ENCODE peak calls at places on chromosomes 16 and 17, in seven cellular contexts. One of them, this sample, is unnamed.

GRCh38 chr16:82071421-82071820 is 36.4 kb downstream of the HSD17B2 start:
- DNase-seq in right cardiac atrium: no peak
- DNase-seq in CD8-positive, alpha-beta T cell: no peak
- DNase-seq in endothelial cell of umbilical vein: no peak
- DNase-seq in right lobe of liver: no peak
- DNase-seq in esophagus squamous epithelium: no peak
- DNase-seq in A549: no peak
- DNase-seq in this sample: no peak

GRCh38 chr16:81908466-81909230 is 102.6 kb downstream of the SDR42E1 start:
- DNase-seq in CD8-positive, alpha-beta T cell: no peak
- DNase-seq in endothelial cell of umbilical vein: no peak
- DNase-seq in esophagus squamous epithelium: no peak
- DNase-seq in right lobe of liver: no peak
- DNase-seq in right cardiac atrium: no peak
- DNase-seq in A549: no peak
- DNase-seq in this sample: no peak

GRCh38 chr16:84545114-84545737 is 40.8 kb upstream of the MEAK7 start:
- DNase-seq in CD8-positive, alpha-beta T cell: no peak
- DNase-seq in right cardiac atrium: peak
- DNase-seq in esophagus squamous epithelium: no peak
- DNase-seq in right lobe of liver: peak
- DNase-seq in endothelial cell of umbilical vein: no peak
- DNase-seq in A549: no peak
- DNase-seq in this sample: no peak

GRCh38 chr17:55086635-55087058 is 118.1 kb downstream of the STXBP4 start:
- DNase-seq in right lobe of liver: no peak
- DNase-seq in right cardiac atrium: no peak
- DNase-seq in endothelial cell of umbilical vein: peak
- DNase-seq in esophagus squamous epithelium: no peak
- DNase-seq in CD8-positive, alpha-beta T cell: no peak
- DNase-seq in A549: no peak
- DNase-seq in this sample: peak

GRCh38 chr16:82995286-82995926 is 368.6 kb downstream of the CDH13 start:
- DNase-seq in esophagus squamous epithelium: no peak
- DNase-seq in CD8-positive, alpha-beta T cell: no peak
- DNase-seq in right lobe of liver: no peak
- DNase-seq in endothelial cell of umbilical vein: no peak
- DNase-seq in A549: no peak
- DNase-seq in right cardiac atrium: no peak
- DNase-seq in this sample: no peak

GRCh38 chr17:65656390-65657250 is 95.2 kb upstream of the AXIN2 start:
- DNase-seq in esophagus squamous epithelium: no peak
- DNase-seq in A549: no peak
- DNase-seq in endothelial cell of umbilical vein: no peak
- DNase-seq in right cardiac atrium: no peak
- DNase-seq in right lobe of liver: no peak
- DNase-seq in CD8-positive, alpha-beta T cell: no peak
- DNase-seq in this sample: no peak

GRCh38 chr16:11857161-11857560 is 5.8 kb upstream of the RSL1D1 start:
- DNase-seq in A549: no peak
- DNase-seq in esophagus squamous epithelium: no peak
- DNase-seq in endothelial cell of umbilical vein: no peak
- DNase-seq in CD8-positive, alpha-beta T cell: no peak
- DNase-seq in right lobe of liver: no peak
- DNase-seq in right cardiac atrium: no peak
- DNase-seq in this sample: no peak

GRCh38 chr16:67000384-67001158 is 12.2 kb downstream of the CES4A start:
- DNase-seq in right lobe of liver: peak
- DNase-seq in right cardiac atrium: peak
- DNase-seq in esophagus squamous epithelium: no peak
- DNase-seq in CD8-positive, alpha-beta T cell: peak
- DNase-seq in A549: peak
- DNase-seq in endothelial cell of umbilical vein: peak
- DNase-seq in this sample: no peak

GRCh38 chr16:13756411-13756810 is 163.5 kb upstream of the ERCC4 start:
- DNase-seq in esophagus squamous epithelium: no peak
- DNase-seq in right cardiac atrium: no peak
- DNase-seq in right lobe of liver: no peak
- DNase-seq in CD8-positive, alpha-beta T cell: no peak
- DNase-seq in endothelial cell of umbilical vein: no peak
- DNase-seq in A549: no peak
- DNase-seq in this sample: no peak

GRCh38 chr17:45282683-45283644 is 21.1 kb upstream of the SPATA32 start:
- DNase-seq in right lobe of liver: no peak
- DNase-seq in right cardiac atrium: peak
- DNase-seq in A549: no peak
- DNase-seq in CD8-positive, alpha-beta T cell: no peak
- DNase-seq in esophagus squamous epithelium: no peak
- DNase-seq in endothelial cell of umbilical vein: no peak
- DNase-seq in this sample: no peak

GRCh38 chr16:19294156-19294649 is 8.7 kb downstream of the CLEC19A start:
- DNase-seq in endothelial cell of umbilical vein: no peak
- DNase-seq in A549: no peak
- DNase-seq in CD8-positive, alpha-beta T cell: no peak
- DNase-seq in right cardiac atrium: peak
- DNase-seq in right lobe of liver: peak
- DNase-seq in esophagus squamous epithelium: no peak
- DNase-seq in this sample: no peak

DNA sequence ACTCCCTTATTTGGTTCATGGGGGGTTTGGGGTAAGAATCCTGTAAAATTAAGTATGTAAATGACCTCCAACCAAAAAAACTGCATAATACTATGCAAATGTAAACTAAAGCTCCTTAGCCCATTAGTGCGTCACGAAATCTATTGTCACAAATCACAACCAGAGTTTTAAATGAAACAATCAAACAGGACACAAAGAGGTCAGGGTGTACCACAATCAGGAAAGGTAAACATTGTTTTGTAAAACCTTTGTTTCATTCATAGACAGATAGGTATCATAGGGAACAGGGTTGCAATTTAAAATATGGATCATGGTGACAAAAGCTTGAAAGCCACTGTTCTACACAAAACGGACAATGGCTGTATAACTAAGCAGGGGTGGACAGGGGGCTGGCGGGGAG is 61.0 kb downstream of the ARHGAP17 start:
- DNase-seq in esophagus squamous epithelium: no peak
- DNase-seq in right cardiac atrium: no peak
- DNase-seq in CD8-positive, alpha-beta T cell: no peak
- DNase-seq in A549: no peak
- DNase-seq in right lobe of liver: no peak
- DNase-seq in endothelial cell of umbilical vein: no peak
- DNase-seq in this sample: no peak
- H3K27ac ChIP-seq in esophagus squamous epithelium: no peak
- H3K27ac ChIP-seq in right cardiac atrium: no peak
- H3K27ac ChIP-seq in CD8-positive, alpha-beta T cell: no peak
- H3K27ac ChIP-seq in A549: no peak
- H3K27ac ChIP-seq in right lobe of liver: no peak
- H3K27ac ChIP-seq in endothelial cell of umbilical vein: no peak
- H3K27ac ChIP-seq in this sample: no peak

GRCh38 chr17:50462446-50462845 is 6.2 kb downstream of the CHAD start:
- DNase-seq in esophagus squamous epithelium: no peak
- DNase-seq in CD8-positive, alpha-beta T cell: no peak
- DNase-seq in A549: no peak
- DNase-seq in right lobe of liver: peak
- DNase-seq in endothelial cell of umbilical vein: no peak
- DNase-seq in right cardiac atrium: no peak
- DNase-seq in this sample: no peak
- H3K27ac ChIP-seq in esophagus squamous epithelium: no peak
- H3K27ac ChIP-seq in CD8-positive, alpha-beta T cell: no peak
- H3K27ac ChIP-seq in A549: no peak
- H3K27ac ChIP-seq in right lobe of liver: no peak
- H3K27ac ChIP-seq in endothelial cell of umbilical vein: no peak
- H3K27ac ChIP-seq in right cardiac atrium: no peak
- H3K27ac ChIP-seq in this sample: no peak

GRCh38 chr17:1690544-1691221 is 6.0 kb upstream of the PRPF8 start:
- DNase-seq in endothelial cell of umbilical vein: no peak
- DNase-seq in CD8-positive, alpha-beta T cell: no peak
- DNase-seq in A549: no peak
- DNase-seq in right cardiac atrium: no peak
- DNase-seq in right lobe of liver: no peak
- DNase-seq in esophagus squamous epithelium: no peak
- DNase-seq in this sample: no peak

GRCh38 chr17:1684307-1685189 is at the start of gene PRPF8:
- DNase-seq in CD8-positive, alpha-beta T cell: peak
- DNase-seq in esophagus squamous epithelium: peak
- DNase-seq in A549: peak
- DNase-seq in right lobe of liver: peak
- DNase-seq in right cardiac atrium: peak
- DNase-seq in endothelial cell of umbilical vein: peak
- DNase-seq in this sample: peak

GRCh38 chr17:1683489-1683888 is 1.2 kb downstream of the PRPF8 start:
- DNase-seq in A549: no peak
- DNase-seq in endothelial cell of umbilical vein: no peak
- DNase-seq in esophagus squamous epithelium: no peak
- DNase-seq in right lobe of liver: no peak
- DNase-seq in right cardiac atrium: no peak
- DNase-seq in CD8-positive, alpha-beta T cell: no peak
- DNase-seq in this sample: no peak

GRCh38 chr17:1686086-1686485 is 1.4 kb upstream of the PRPF8 start:
- DNase-seq in right lobe of liver: no peak
- DNase-seq in right cardiac atrium: no peak
- DNase-seq in endothelial cell of umbilical vein: no peak
- DNase-seq in esophagus squamous epithelium: no peak
- DNase-seq in CD8-positive, alpha-beta T cell: no peak
- DNase-seq in A549: no peak
- DNase-seq in this sample: no peak
- H3K27ac ChIP-seq in right lobe of liver: no peak
- H3K27ac ChIP-seq in right cardiac atrium: no peak
- H3K27ac ChIP-seq in endothelial cell of umbilical vein: no peak
- H3K27ac ChIP-seq in esophagus squamous epithelium: no peak
- H3K27ac ChIP-seq in CD8-positive, alpha-beta T cell: no peak
- H3K27ac ChIP-seq in A549: peak
- H3K27ac ChIP-seq in this sample: no peak

DNA sequence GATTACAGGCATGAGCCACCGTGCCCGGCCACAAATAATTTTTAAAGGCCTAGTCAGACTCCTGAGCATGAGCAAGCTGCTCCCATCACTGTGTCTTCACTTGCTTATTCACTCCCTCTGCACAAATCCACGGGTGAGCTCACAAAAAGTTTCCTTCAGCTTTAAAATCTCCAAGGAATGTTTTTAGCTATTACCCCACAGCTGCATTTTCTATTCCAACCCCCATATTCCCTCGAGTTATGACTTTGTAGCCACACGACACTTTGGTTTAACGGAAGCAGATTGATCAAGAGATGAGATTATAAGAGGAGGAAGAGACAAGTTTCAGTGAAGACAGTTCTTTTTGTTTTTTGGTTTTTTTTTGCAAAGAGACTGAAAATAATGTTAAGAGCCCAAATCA is 49.1 kb upstream of the SLC25A19 start:
- DNase-seq in right cardiac atrium: no peak
- DNase-seq in endothelial cell of umbilical vein: no peak
- DNase-seq in right lobe of liver: no peak
- DNase-seq in CD8-positive, alpha-beta T cell: no peak
- DNase-seq in esophagus squamous epithelium: no peak
- DNase-seq in A549: no peak
- DNase-seq in this sample: no peak
- H3K27ac ChIP-seq in right cardiac atrium: peak
- H3K27ac ChIP-seq in endothelial cell of umbilical vein: no peak
- H3K27ac ChIP-seq in right lobe of liver: no peak
- H3K27ac ChIP-seq in CD8-positive, alpha-beta T cell: peak
- H3K27ac ChIP-seq in esophagus squamous epithelium: peak
- H3K27ac ChIP-seq in A549: no peak
- H3K27ac ChIP-seq in this sample: peak

GRCh38 chr16:73251608-73252007 is 203.7 kb upstream of the ZFHX3 start:
- DNase-seq in right lobe of liver: no peak
- DNase-seq in A549: no peak
- DNase-seq in CD8-positive, alpha-beta T cell: no peak
- DNase-seq in endothelial cell of umbilical vein: no peak
- DNase-seq in right cardiac atrium: no peak
- DNase-seq in esophagus squamous epithelium: no peak
- DNase-seq in this sample: no peak
- H3K27ac ChIP-seq in right lobe of liver: no peak
- H3K27ac ChIP-seq in A549: no peak
- H3K27ac ChIP-seq in CD8-positive, alpha-beta T cell: no peak
- H3K27ac ChIP-seq in endothelial cell of umbilical vein: no peak
- H3K27ac ChIP-seq in right cardiac atrium: no peak
- H3K27ac ChIP-seq in esophagus squamous epithelium: no peak
- H3K27ac ChIP-seq in this sample: no peak

DNA sequence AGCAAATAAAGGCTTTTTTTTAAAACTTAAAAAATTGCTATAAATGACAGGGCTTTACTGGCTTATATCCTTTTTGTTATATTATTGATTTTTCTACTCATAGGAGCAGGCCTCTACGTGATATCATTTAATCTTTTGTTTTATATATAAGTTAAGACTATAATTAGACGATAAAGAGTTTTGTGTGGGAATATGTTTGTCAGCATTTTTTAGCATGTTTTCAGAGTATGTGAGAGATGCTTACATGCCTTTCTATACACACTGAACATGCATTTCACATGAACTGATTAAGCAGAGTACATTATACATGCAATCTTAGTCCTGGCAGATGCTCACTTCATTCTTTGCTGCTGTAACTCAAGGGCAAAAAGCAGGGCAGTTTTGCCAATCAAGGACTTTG is 7.7 kb upstream of the KRT222 start:
- DNase-seq in esophagus squamous epithelium: no peak
- DNase-seq in CD8-positive, alpha-beta T cell: no peak
- DNase-seq in right cardiac atrium: no peak
- DNase-seq in right lobe of liver: no peak
- DNase-seq in A549: no peak
- DNase-seq in endothelial cell of umbilical vein: no peak
- DNase-seq in this sample: no peak
- H3K27ac ChIP-seq in esophagus squamous epithelium: no peak
- H3K27ac ChIP-seq in CD8-positive, alpha-beta T cell: no peak
- H3K27ac ChIP-seq in right cardiac atrium: no peak
- H3K27ac ChIP-seq in right lobe of liver: no peak
- H3K27ac ChIP-seq in A549: no peak
- H3K27ac ChIP-seq in endothelial cell of umbilical vein: no peak
- H3K27ac ChIP-seq in this sample: no peak

GRCh38 chr16:65249768-65250167 is 127.9 kb upstream of the CDH11 start:
- DNase-seq in esophagus squamous epithelium: no peak
- DNase-seq in right cardiac atrium: peak
- DNase-seq in right lobe of liver: no peak
- DNase-seq in A549: no peak
- DNase-seq in CD8-positive, alpha-beta T cell: no peak
- DNase-seq in endothelial cell of umbilical vein: no peak
- DNase-seq in this sample: no peak
- H3K27ac ChIP-seq in esophagus squamous epithelium: no peak
- H3K27ac ChIP-seq in right cardiac atrium: peak
- H3K27ac ChIP-seq in right lobe of liver: no peak
- H3K27ac ChIP-seq in A549: no peak
- H3K27ac ChIP-seq in CD8-positive, alpha-beta T cell: no peak
- H3K27ac ChIP-seq in endothelial cell of umbilical vein: no peak
- H3K27ac ChIP-seq in this sample: no peak